ENCODE peak calls at places on chromosome 14, in eight cellular contexts. Y, P, A, O, F, Q, V and N are unnamed samples.

GRCh38 chr14:104276435-104276834 is 138.0 kb downstream of the KIF26A start:
- ATAC-seq in Y (no peak), P (no peak), A (no peak), O (no peak), F (no peak), Q (no peak), V (no peak), N (no peak)

GRCh38 chr14:38774162-38774561 is 328.9 kb downstream of the SEC23A start:
- ATAC-seq in Y (no peak), P (no peak), A (no peak), O (no peak), F (no peak), Q (no peak), V (no peak), N (no peak)

GRCh38 chr14:23984891-23985607 is 3.7 kb upstream of the DHRS4L2 start:
- ATAC-seq in Y (no peak), P (no peak), A (no peak), O (no peak), F (no peak), Q (peak; percentile 74), V (no peak), N (peak; percentile 52)

GRCh38 chr14:24679248-24680085 is 45.5 kb upstream of the GZMB start:
- ATAC-seq in Y (peak; percentile 8), P (peak; percentile 38), A (peak; percentile 40), O (no peak), F (no peak), Q (no peak), V (no peak), N (no peak)

GRCh38 chr14:88470542-88471440 is 84.0 kb downstream of the PTPN21 start:
- ATAC-seq in Y (no peak), P (no peak), A (no peak), O (no peak), F (no peak), Q (no peak), V (no peak), N (no peak)

GRCh38 chr14:74618078-74618952 is 6.3 kb upstream of the LTBP2 start:
- ATAC-seq in Y (peak; percentile 88), P (no peak), A (no peak), O (no peak), F (peak; percentile 59), Q (peak; percentile 37), V (peak; percentile 20), N (no peak)

GRCh38 chr14:95256011-95256775 is 63.5 kb downstream of the CLMN start:
- ATAC-seq in Y (no peak), P (no peak), A (no peak), O (peak; percentile 10), F (no peak), Q (no peak), V (no peak), N (no peak)

GRCh38 chr14:104975481-104976197 is 2.5 kb downstream of the AHNAK2 start:
- ATAC-seq in Y (peak; percentile 10), P (peak; percentile 19), A (peak; percentile 8), O (no peak), F (peak; percentile 55), Q (no peak), V (no peak), N (no peak)

GRCh38 chr14:37194698-37195097 is 3.0 kb upstream of the MIPOL1 start:
- ATAC-seq in Y (no peak), P (no peak), A (no peak), O (no peak), F (no peak), Q (no peak), V (no peak), N (no peak)

GRCh38 chr14:37197421-37198272 is at the start of gene MIPOL1:
- ATAC-seq in Y (peak; percentile 97), P (peak; percentile 93), A (peak; percentile 93), O (peak; percentile 100), F (no peak), Q (peak; percentile 100), V (peak; percentile 97), N (peak; percentile 99)

GRCh38 chr14:37198273-37198598 is 499 bp downstream of the MIPOL1 start:
- ATAC-seq in Y (peak; percentile 7), P (no peak), A (no peak), O (no peak), F (no peak), Q (no peak), V (no peak), N (no peak)

GRCh38 chr14:37196604-37197420 is 925 bp upstream of the MIPOL1 start:
- ATAC-seq in Y (no peak), P (peak; percentile 58), A (no peak), O (no peak), F (no peak), Q (no peak), V (no peak), N (no peak)

DNA sequence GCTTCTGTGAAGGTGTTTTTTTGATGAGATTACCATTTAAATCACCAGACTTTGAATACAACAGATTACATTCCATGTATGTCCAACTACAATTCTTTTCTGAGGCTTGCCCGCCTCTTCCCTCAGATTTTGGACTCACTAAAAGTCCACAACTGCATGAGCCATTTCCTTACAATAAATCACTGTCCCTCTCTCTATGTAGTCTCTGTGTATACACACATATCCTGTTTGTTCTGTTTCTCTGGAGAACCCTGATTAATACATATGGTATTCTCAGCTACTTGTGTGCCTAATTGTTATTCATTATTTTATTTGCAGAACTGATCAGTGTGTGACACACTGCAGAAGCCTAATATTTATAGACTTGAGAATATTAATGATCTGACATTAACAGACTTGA is 2.4 kb upstream of the MIPOL1 start:
- ATAC-seq in Y (no peak), P (no peak), A (no peak), O (no peak), F (no peak), Q (no peak), V (no peak), N (no peak)
- TF ChIP-seq POLR2AphosphoS5 in Y (no peak), P (no peak), A (no peak), O (no peak), F (no peak), Q (no peak), V (no peak), N (no peak)

GRCh38 chr14:56794557-56795283 is 15.6 kb downstream of the OTX2 start:
- ATAC-seq in Y (no peak), P (no peak), A (peak; percentile 16), O (no peak), F (no peak), Q (peak; percentile 12), V (no peak), N (no peak)

GRCh38 chr14:56797003-56797568 is 13.2 kb downstream of the OTX2 start:
- ATAC-seq in Y (no peak), P (no peak), A (no peak), O (no peak), F (no peak), Q (no peak), V (no peak), N (no peak)

GRCh38 chr14:56794088-56794556 is 16.2 kb downstream of the OTX2 start:
- ATAC-seq in Y (no peak), P (no peak), A (peak; percentile 46), O (no peak), F (no peak), Q (no peak), V (no peak), N (no peak)

GRCh38 chr14:56796259-56796658 is 14.0 kb downstream of the OTX2 start:
- ATAC-seq in Y (no peak), P (no peak), A (peak; percentile 3), O (no peak), F (no peak), Q (no peak), V (no peak), N (no peak)

GRCh38 chr14:56795284-56795622 is 15.0 kb downstream of the OTX2 start:
- ATAC-seq in Y (no peak), P (no peak), A (no peak), O (no peak), F (no peak), Q (no peak), V (no peak), N (no peak)
- H3K4me3 ChIP-seq in Y (no peak overlapping the region), P (no peak overlapping the region), A (peak overlapping the region; percentile 62), O (no peak overlapping the region), F (no peak overlapping the region), Q (no peak overlapping the region), V (no peak overlapping the region), N (no peak overlapping the region)

GRCh38 chr14:54360667-54361066 is 36.1 kb upstream of the CDKN3 start:
- ATAC-seq in Y (peak; percentile 99), P (no peak), A (no peak), O (no peak), F (no peak), Q (no peak), V (no peak), N (no peak)

GRCh38 chr14:54362089-54362504 is 34.7 kb upstream of the CDKN3 start:
- ATAC-seq in Y (no peak), P (no peak), A (peak; percentile 85), O (no peak), F (no peak), Q (no peak), V (no peak), N (no peak)

GRCh38 chr14:54362759-54363437 is 33.9 kb upstream of the CDKN3 start:
- ATAC-seq in Y (no peak), P (no peak), A (peak; percentile 7), O (no peak), F (no peak), Q (no peak), V (no peak), N (no peak)

GRCh38 chr14:54366726-54367707 is 29.8 kb upstream of the CDKN3 start:
- ATAC-seq in Y (peak; percentile 97), P (peak; percentile 97), A (peak; percentile 86), O (peak; percentile 97), F (peak; percentile 95), Q (peak; percentile 44), V (peak; percentile 98), N (peak; percentile 43)

DNA sequence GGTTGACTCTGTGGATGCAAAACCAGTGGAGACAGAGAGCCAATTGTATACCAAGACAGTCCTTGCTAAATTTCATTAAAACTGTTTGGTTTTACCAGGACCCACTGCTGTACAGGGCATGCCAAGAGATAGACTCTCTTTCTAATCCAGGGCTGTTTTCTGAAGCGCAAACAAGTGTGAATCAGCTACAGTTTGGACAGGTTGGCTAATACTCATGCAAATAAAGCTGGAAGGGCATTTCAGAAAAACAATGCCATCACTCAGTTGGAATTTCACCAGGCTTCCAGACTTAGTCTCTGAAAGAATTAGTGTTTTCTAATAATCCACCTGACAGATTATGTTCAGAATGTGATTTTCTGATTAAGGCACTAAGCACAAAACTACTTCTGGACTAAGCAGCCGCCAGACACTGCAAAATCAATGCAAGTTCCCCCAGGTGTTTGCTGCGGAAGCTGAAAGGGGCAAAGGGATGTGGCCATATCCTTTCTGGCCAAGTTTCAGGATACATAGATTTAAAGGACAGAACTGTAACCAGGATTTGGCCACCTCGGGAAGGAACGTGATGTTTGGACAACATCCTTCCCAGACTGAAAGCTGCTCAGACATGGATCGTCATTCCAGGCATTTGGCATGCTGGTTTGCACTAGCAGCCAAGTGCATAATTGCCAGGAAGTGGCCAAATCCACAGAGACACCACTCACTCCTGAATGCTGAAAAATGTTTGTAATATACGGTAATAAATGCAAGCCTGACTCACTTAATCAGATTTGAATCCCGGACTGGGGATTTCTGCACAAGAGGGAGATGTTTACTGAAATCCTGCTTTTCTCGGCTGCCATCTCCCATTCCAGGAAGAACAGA is 32.0 kb upstream of the CDKN3 start:
- ATAC-seq in Y (peak; percentile 9), P (no peak), A (no peak), O (no peak), F (no peak), Q (peak; percentile 82), V (no peak), N (peak; percentile 75)
- TF ChIP-seq POLR2AphosphoS5 in Y (no peak), P (no peak), A (no peak), O (no peak), F (no peak), Q (peak; percentile 92), V (no peak), N (peak; percentile 81)

DNA sequence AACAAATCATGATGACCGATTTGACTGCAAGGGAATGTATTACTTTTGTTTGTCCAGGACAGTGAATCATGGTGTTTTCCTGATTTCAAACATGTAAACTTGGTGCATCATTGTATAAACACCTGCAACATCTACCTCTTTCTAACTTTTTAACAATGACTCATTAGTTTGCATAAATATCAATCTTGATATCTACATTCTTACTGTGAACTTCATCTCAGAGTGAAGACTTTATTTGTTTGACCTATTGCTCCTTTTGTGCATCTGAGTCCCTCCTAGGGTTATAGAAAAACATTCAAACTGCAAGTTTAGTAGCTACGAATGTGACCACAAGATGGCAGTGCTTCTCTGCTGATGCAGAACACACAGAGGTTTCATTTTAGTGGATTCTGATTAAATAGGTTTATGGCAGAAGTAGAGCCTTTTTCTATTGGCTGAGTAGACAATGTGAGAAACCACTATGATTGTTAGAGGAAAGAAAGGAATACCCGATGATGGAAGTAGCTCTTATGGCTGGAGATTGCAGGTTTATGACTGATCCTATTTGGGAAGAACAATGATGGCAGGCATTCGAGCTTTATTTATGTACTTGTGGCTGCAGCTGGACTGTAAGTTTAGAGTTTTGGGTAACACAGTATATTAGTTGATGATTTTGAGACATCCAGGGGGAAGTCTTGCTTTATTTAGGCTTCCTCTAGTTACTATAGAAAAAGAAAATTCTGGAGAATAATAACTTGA is 244.2 kb upstream of the OR4E1 start:
- ATAC-seq in Y (peak; percentile 83), P (peak; percentile 45), A (peak; percentile 71), O (peak; percentile 89), F (peak; percentile 87), Q (peak; percentile 76), V (peak; percentile 71), N (no peak)
- H3K4me3 ChIP-seq in Y (no peak overlapping the region), P (no peak overlapping the region), A (no peak overlapping the region), O (no peak overlapping the region), F (no peak overlapping the region), Q (no peak overlapping the region), V (no peak overlapping the region), N (peak overlapping the region; percentile 14)